ENCODE peak calls at places on chromosomes 3 and 15, in eight cellular contexts. Q is heart right ventricle, X is endothelial cell, T is left ventricle myocardium inferior, J is brain microvascular endothelial cell, W is tibial artery, K is OCI-LY7, L is astrocyte. S is an unnamed sample.

GRCh38 chr3:112005091-112005672 is 6.5 kb downstream of the TAGLN3 start:
- DNase-seq in Q (no peak), X (no peak), T (no peak), J (no peak), W (no peak), K (no peak), L (peak), S (peak)

GRCh38 chr3:52827866-52828376 is 2.6 kb downstream of the ITIH4 start:
- DNase-seq in Q (no peak), X (peak), T (no peak), J (no peak), W (no peak), K (no peak), L (no peak), S (no peak)

GRCh38 chr15:68421798-68422402 is 10.1 kb downstream of the ITGA11 start:
- DNase-seq in Q (no peak), X (no peak), T (no peak), J (no peak), W (no peak), K (no peak), L (peak), S (peak)

GRCh38 chr15:80777137-80777536 is 2.0 kb upstream of the CEMIP start:
- DNase-seq in Q (peak), X (no peak), T (no peak), J (peak), W (peak), K (no peak), L (peak), S (peak)

GRCh38 chr15:46865155-46865554 is 852.1 kb upstream of the SEMA6D start:
- DNase-seq in Q (no peak), X (no peak), T (no peak), J (no peak), W (no peak), K (no peak), L (no peak), S (no peak)

GRCh38 chr15:40010681-40011080 is 28.3 kb downstream of the SRP14 start:
- DNase-seq in Q (no peak), X (no peak), T (no peak), J (peak), W (no peak), K (no peak), L (peak), S (peak)

GRCh38 chr15:27027229-27027628 is 56.2 kb downstream of the GABRG3 start:
- DNase-seq in Q (no peak), X (no peak), T (no peak), J (no peak), W (no peak), K (no peak), L (no peak), S (no peak)

GRCh38 chr15:84955089-84955848 is 26.4 kb upstream of the PDE8A start:
- DNase-seq in Q (peak), X (peak), T (peak), J (peak), W (peak), K (peak), L (peak), S (peak)

GRCh38 chr3:45659661-45660566 is 29.3 kb upstream of the SACM1L start:
- DNase-seq in Q (peak), X (peak), T (peak), J (peak), W (peak), K (peak), L (peak), S (peak)

GRCh38 chr15:25946241-25946786 is 83.2 kb upstream of the ATP10A start:
- DNase-seq in Q (no peak), X (peak), T (no peak), J (no peak), W (no peak), K (peak), L (no peak), S (no peak)

GRCh38 chr3:194730369-194730768 is 44.7 kb downstream of the FAM43A start:
- DNase-seq in Q (no peak), X (no peak), T (no peak), J (no peak), W (no peak), K (peak), L (no peak), S (no peak)

GRCh38 chr15:94287794-94288246 is 56.5 kb downstream of the MCTP2 start:
- DNase-seq in Q (no peak), X (no peak), T (no peak), J (no peak), W (no peak), K (peak), L (no peak), S (no peak)

GRCh38 chr3:175208316-175208715 is 349.2 kb downstream of the NAALADL2 start:
- DNase-seq in Q (no peak), X (no peak), T (no peak), J (no peak), W (no peak), K (no peak), L (peak), S (peak)

DNA sequence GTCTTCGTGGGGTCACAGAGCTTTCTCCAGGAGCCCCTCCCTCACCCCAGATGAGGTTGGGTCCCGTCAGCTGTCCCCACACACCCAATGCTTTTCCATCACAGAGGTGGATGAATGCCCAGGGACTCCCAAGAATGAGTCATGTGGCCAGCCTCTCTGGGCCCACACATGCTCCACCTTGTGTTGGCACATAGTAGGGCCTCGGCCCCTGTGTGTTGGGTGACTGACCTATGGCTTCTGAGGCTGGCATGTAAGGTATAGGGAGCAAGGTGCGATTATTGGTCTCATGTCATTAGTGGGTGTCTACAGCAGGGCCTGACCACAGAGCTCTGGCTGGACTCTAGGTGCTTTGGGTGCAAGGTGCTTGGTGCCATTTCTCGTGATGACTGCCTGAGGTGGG is 86.9 kb downstream of the DNAJB8 start:
- DNase-seq in Q (no peak), X (no peak), T (no peak), J (no peak), W (no peak), K (no peak), L (no peak), S (no peak)
- TF ChIP-seq CTCF in Q (no peak), X (no peak), T (no peak), J (no peak), W (no peak), K (no peak), L (no peak), S (no peak)

DNA sequence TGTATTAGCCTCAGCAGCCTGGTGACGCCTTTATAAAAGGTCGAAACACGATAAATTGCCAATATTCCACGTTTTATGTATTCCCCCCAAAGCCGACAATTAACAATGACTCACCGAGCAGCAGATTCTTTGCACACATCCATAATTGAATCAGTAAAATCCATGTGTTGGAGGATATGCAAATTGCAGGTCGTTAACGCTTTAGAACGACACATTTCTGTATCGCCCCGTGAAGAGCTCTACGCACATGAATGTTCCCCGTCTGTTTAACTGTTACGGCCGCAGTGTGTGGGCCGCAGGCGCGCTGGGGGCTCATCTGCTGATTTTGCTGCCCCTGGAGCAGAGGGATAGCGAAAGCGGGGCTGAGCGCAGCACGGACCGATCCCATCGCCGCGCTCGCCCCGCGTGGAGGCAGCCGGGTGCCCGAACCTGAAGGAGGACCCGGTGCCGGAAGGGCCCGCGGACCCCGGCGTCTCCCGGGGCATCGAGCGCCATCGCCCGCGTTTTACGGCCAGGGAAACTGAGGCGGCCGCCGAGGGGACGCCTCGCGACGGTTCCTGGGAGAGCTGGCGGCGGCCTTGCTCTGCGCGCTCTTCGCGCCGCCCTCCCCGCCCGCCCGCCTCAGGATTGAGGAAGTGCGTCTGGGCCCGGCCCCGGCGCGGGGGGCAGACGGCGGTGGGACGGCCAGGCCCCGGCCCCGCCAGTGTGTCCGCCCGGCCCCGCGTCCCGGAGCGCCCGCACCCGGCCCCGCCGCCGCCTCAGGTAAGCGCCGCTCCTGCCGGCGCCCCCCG is at the start of gene LRRK1:
- DNase-seq in Q (peak), X (peak), T (peak), J (peak), W (no peak), K (peak), L (peak), S (peak)
- TF ChIP-seq CTCF in Q (no peak), X (no peak), T (no peak), J (no peak), W (no peak), K (no peak), L (no peak), S (no peak)

DNA sequence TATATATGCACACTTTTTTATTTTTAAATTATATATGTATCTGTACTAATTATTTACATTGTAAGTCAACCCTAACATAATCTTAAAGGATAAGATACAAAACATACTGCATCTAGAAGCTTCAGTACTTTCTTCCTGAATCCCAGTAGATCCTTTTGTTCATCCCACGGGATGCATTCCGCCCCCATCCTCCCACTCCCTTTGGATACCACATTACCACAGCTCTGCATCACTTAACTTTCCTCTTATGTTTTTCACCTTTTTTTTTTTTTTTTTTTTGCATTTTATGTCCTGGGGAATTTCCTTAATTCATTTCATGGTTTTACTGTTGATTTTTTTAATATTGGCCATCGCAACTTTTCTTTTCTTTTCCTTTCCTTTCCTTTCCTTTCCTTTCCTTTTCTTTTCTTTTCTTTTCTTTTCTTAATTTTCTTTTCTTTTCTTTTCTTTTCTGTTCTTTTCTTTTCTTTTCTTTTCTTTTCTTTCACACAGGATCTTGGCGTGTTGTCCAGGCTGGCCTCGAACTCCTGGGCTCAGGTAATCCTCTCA is 3.0 kb downstream of the OPA1 start:
- DNase-seq in Q (no peak), X (no peak), T (no peak), J (no peak), W (no peak), K (no peak), L (no peak), S (no peak)
- TF ChIP-seq CTCF in Q (no peak), X (no peak), T (no peak), J (no peak), W (no peak), K (no peak), L (no peak), S (no peak)

GRCh38 chr3:172040976-172041963 is 1.9 kb downstream of the FNDC3B start:
- DNase-seq in Q (no peak), X (no peak), T (no peak), J (peak), W (peak), K (no peak), L (peak), S (peak)
- TF ChIP-seq CTCF in Q (no peak), X (no peak), T (no peak), J (no peak), W (no peak), K (no peak), L (no peak), S (no peak)

GRCh38 chr3:95750097-95750496 is 1064.3 kb upstream of the EPHA6 start:
- DNase-seq in Q (no peak), X (no peak), T (no peak), J (no peak), W (no peak), K (no peak), L (no peak), S (no peak)

GRCh38 chr3:95752199-95752598 is 1062.2 kb upstream of the EPHA6 start:
- DNase-seq in Q (no peak), X (no peak), T (no peak), J (no peak), W (no peak), K (no peak), L (no peak), S (no peak)
- TF ChIP-seq CTCF in Q (no peak), X (no peak), T (no peak), J (no peak), W (no peak), K (no peak), L (no peak), S (no peak)

DNA sequence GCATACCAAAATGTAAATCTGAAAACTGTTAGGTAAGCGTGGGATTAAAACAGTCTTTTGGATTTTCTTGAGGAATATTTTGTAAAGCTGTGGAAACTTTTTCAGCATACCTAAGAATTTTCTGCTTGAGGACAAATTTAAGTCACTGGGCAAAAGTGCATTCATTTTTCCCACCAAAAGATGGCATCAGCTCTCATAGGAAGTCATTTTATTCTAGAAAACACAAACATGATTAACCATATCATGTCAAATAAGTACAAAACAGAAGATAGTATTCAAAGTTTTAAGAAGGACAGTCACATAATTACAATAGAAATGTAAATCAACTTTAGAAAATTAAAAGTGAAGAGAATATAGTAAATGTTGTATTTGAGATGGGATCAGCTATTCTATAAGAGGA is 63.5 kb downstream of the SLC49A4 start:
- DNase-seq in Q (no peak), X (no peak), T (no peak), J (peak), W (no peak), K (peak), L (no peak), S (peak)
- TF ChIP-seq CTCF in Q (no peak), X (no peak), T (peak), J (peak), W (no peak), K (peak), L (peak), S (peak)

GRCh38 chr3:24494616-24495333 is at the start of gene THRB:
- DNase-seq in Q (peak), X (peak), T (peak), J (no peak), W (peak), K (no peak), L (peak), S (no peak)
- TF ChIP-seq CTCF in Q (no peak), X (no peak), T (peak), J (peak), W (peak), K (no peak), L (no peak), S (no peak)

DNA sequence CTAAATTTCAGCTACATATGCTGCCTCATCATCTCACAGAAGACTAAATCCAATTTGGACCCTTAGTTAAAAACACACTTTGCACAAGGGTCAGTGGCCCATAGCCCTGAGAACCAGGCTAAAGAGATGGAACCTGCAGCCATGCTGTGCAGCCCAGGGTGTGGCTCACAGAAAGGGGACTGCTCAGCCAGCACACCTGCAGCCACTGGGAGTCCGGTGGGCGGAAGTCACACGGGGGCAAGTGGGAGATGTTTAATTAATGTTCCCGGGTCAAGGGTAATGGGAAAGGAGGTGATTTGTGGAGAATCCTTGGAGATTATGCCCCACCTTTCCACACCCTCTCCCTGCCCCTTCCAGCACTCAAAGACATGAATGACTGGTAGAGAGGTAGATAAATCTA is 467.4 kb downstream of the EPHB1 start:
- DNase-seq in Q (no peak), X (no peak), T (no peak), J (no peak), W (no peak), K (no peak), L (no peak), S (no peak)
- TF ChIP-seq CTCF in Q (no peak), X (no peak), T (no peak), J (no peak), W (no peak), K (no peak), L (no peak), S (no peak)